ENCODE peak calls at places on chromosome 16, in eight cellular contexts. B, F, Z, J, O, U, L and C are unnamed samples.

GRCh38 chr16:12995721-12996372 is 94.4 kb downstream of the SHISA9 start:
- DNase-seq in B (no peak), F (no peak), Z (no peak), J (no peak), O (no peak), U (no peak), L (no peak), C (no peak)

GRCh38 chr16:29897333-29897732 is 2.0 kb downstream of the SEZ6L2 start:
- DNase-seq in B (no peak), F (no peak), Z (no peak), J (no peak), O (no peak), U (no peak), L (no peak), C (no peak)

GRCh38 chr16:11256657-11257130 is 690 bp upstream of the SOCS1 start:
- DNase-seq in B (no peak), F (no peak), Z (peak), J (peak), O (peak), U (no peak), L (no peak), C (no peak)

GRCh38 chr16:87702325-87702811 is 63.4 kb downstream of the KLHDC4 start:
- DNase-seq in B (no peak), F (no peak), Z (no peak), J (no peak), O (peak), U (no peak), L (peak), C (peak)

GRCh38 chr16:25035494-25036405 is 20.6 kb upstream of the ARHGAP17 start:
- DNase-seq in B (no peak), F (no peak), Z (no peak), J (no peak), O (no peak), U (no peak), L (no peak), C (no peak)

GRCh38 chr16:49869731-49870130 is 13.8 kb upstream of the ZNF423 start:
- DNase-seq in B (no peak), F (no peak), Z (no peak), J (no peak), O (no peak), U (no peak), L (no peak), C (no peak)

GRCh38 chr16:57533618-57534336 is 2.6 kb downstream of the CCDC102A start:
- DNase-seq in B (no peak), F (no peak), Z (no peak), J (peak), O (peak), U (no peak), L (no peak), C (peak)

GRCh38 chr16:54007504-54007903 is 279.1 kb downstream of the IRX3 start:
- DNase-seq in B (no peak), F (no peak), Z (no peak), J (no peak), O (no peak), U (no peak), L (no peak), C (no peak)

GRCh38 chr16:27780468-27781194 is 230.7 kb downstream of the KATNIP start:
- DNase-seq in B (no peak), F (no peak), Z (no peak), J (no peak), O (no peak), U (no peak), L (no peak), C (peak)

GRCh38 chr16:31354394-31355291 is at the start of gene ITGAX:
- DNase-seq in B (no peak), F (no peak), Z (no peak), J (peak), O (peak), U (no peak), L (peak), C (peak)

GRCh38 chr16:83615553-83615952 is 192.2 kb upstream of the HSBP1 start:
- DNase-seq in B (no peak), F (no peak), Z (no peak), J (no peak), O (no peak), U (no peak), L (no peak), C (no peak)

GRCh38 chr16:75566889-75567255 is 693 bp downstream of the GABARAPL2 start:
- DNase-seq in B (no peak), F (peak), Z (no peak), J (no peak), O (peak), U (no peak), L (no peak), C (peak)

GRCh38 chr16:20166531-20167235 is 93.0 kb upstream of the GPR139 start:
- DNase-seq in B (no peak), F (no peak), Z (no peak), J (no peak), O (no peak), U (no peak), L (no peak), C (peak)

GRCh38 chr16:78189121-78189520 is 89.7 kb downstream of the WWOX start:
- DNase-seq in B (no peak), F (no peak), Z (no peak), J (no peak), O (no peak), U (no peak), L (no peak), C (no peak)

GRCh38 chr16:82754716-82755513 is 128.1 kb downstream of the CDH13 start:
- DNase-seq in B (no peak), F (no peak), Z (no peak), J (no peak), O (no peak), U (no peak), L (no peak), C (no peak)

GRCh38 chr16:4344659-4345438 is 6.3 kb downstream of the PAM16 start:
- DNase-seq in B (peak), F (no peak), Z (peak), J (no peak), O (no peak), U (no peak), L (no peak), C (no peak)

GRCh38 chr16:73396556-73396955 is 348.6 kb upstream of the ZFHX3 start:
- DNase-seq in B (no peak), F (no peak), Z (no peak), J (no peak), O (peak), U (no peak), L (no peak), C (no peak)

GRCh38 chr16:474420-475122 is 49.1 kb downstream of the RAB11FIP3 start:
- DNase-seq in B (no peak), F (no peak), Z (no peak), J (no peak), O (peak), U (no peak), L (no peak), C (peak)

GRCh38 chr16:72705806-72706205 is 342.1 kb downstream of the ZFHX3 start:
- DNase-seq in B (no peak), F (no peak), Z (no peak), J (no peak), O (no peak), U (no peak), L (no peak), C (no peak)

GRCh38 chr16:86901483-86901882 is 323.1 kb downstream of the FOXL1 start:
- DNase-seq in B (no peak), F (no peak), Z (no peak), J (no peak), O (no peak), U (no peak), L (no peak), C (no peak)

GRCh38 chr16:630815-631405 is at the start of gene WFIKKN1:
- DNase-seq in B (no peak), F (no peak), Z (no peak), J (peak), O (peak), U (no peak), L (no peak), C (peak)

GRCh38 chr16:52731219-52731875 is 184.4 kb upstream of the TOX3 start:
- DNase-seq in B (no peak), F (no peak), Z (no peak), J (no peak), O (no peak), U (no peak), L (no peak), C (no peak)

GRCh38 chr16:56869513-56870270 is 4.7 kb downstream of the SLC12A3 start:
- DNase-seq in B (no peak), F (no peak), Z (no peak), J (peak), O (peak), U (no peak), L (no peak), C (peak)